ENCODE peak calls at places on chromosomes 2 and 18, in four cellular contexts. X is PC-3, D is thoracic aorta, C is MCF 10A. U is an unnamed sample.
A peak's percentile ranks its signal among the peaks of the same experiment; 100 is the strongest.

GRCh38 chr2:9552491-9553178 is 3.0 kb downstream of the ADAM17 start:
- DNase-seq in X (peak; percentile 87), D (no peak), C (peak; percentile 87), U (no peak)

GRCh38 chr18:44754567-44754966 is 73.9 kb downstream of the SETBP1 start:
- DNase-seq in X (no peak), D (no peak), C (no peak), U (no peak)

GRCh38 chr2:238255146-238255545 is 15.3 kb upstream of the HES6 start:
- DNase-seq in X (no peak), D (no peak), C (no peak), U (no peak)

GRCh38 chr2:69604844-69605243 is 38.7 kb downstream of the AAK1 start:
- DNase-seq in X (no peak), D (no peak), C (no peak), U (no peak)

GRCh38 chr2:949384-949893 is 1.2 kb upstream of the SNTG2 start:
- DNase-seq in X (no peak), D (no peak), C (no peak), U (no peak)

GRCh38 chr2:178270338-178270737 is 76.0 kb downstream of the OSBPL6 start:
- DNase-seq in X (no peak), D (no peak), C (no peak), U (no peak)

GRCh38 chr2:101478561-101479001 is 3.7 kb upstream of the RFX8 start:
- DNase-seq in X (no peak), D (no peak), C (peak; percentile 13), U (no peak)

GRCh38 chr2:64419591-64420165 is 34.3 kb upstream of the LGALSL start:
- DNase-seq in X (no peak), D (no peak), C (peak; percentile 45), U (no peak)

GRCh38 chr2:36707050-36707449 is 10.5 kb downstream of the VIT start:
- DNase-seq in X (peak; percentile 66), D (no peak), C (peak; percentile 57), U (no peak)

GRCh38 chr18:37286801-37287200 is 278.8 kb downstream of the CELF4 start:
- DNase-seq in X (no peak), D (no peak), C (no peak), U (no peak)

GRCh38 chr18:37280701-37281100 is 284.9 kb downstream of the CELF4 start:
- DNase-seq in X (no peak), D (no peak), C (no peak), U (no peak)

GRCh38 chr18:37284260-37284659 is 281.3 kb downstream of the CELF4 start:
- DNase-seq in X (no peak), D (no peak), C (no peak), U (no peak)

GRCh38 chr18:37277753-37278152 is 287.8 kb downstream of the CELF4 start:
- DNase-seq in X (no peak), D (no peak), C (no peak), U (no peak)

DNA sequence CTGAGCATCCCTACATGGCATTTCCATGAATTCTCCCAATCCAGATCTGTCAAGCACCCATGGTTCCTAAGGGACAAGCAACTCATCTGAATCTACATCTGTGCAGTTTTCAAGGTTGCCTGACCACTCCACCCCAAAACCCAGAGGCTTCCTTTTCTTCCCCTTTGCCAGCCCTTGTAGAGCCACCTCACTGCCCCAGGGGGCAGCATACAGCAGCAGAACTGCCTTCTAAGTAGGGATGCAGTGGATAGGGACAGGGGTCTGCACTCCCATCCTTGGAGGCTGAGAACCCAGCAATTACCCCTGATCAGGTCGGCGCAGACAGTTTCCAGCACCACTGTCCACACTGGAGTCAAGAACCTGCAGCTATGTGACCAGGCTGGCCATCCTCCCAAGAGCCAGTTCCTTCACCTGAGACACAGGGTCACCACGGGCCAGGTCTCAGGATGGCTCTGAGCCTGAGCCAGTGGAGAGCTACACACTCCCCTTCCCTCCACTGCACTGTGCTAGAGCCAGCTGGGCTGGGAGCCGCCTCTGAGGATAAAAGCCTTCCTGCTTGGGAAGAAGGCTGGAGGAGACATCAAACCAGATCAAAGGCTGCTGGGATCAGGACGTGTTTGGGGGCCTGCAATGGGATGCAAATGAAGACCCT is 283.1 kb downstream of the CELF4 start:
- DNase-seq in X (peak; percentile 1), D (no peak), C (no peak), U (no peak)
- TF ChIP-seq CTCF in X (peak; percentile 48), D (no peak), C (peak; percentile 14), U (no peak)

GRCh38 chr2:65710779-65711295 is 278.4 kb upstream of the SPRED2 start:
- DNase-seq in X (peak; percentile 65), D (no peak), C (peak; percentile 43), U (no peak)
- TF ChIP-seq CTCF in X (peak; percentile 79), D (no peak), C (no peak), U (no peak)

GRCh38 chr2:176268976-176269318 is 295 bp upstream of the MTX2 start:
- DNase-seq in X (no peak), D (no peak), C (no peak), U (no peak)

GRCh38 chr2:176272870-176273269 is 3.6 kb downstream of the MTX2 start:
- DNase-seq in X (no peak), D (no peak), C (no peak), U (no peak)

GRCh38 chr2:176270100-176270750 is 983 bp downstream of the MTX2 start:
- DNase-seq in X (peak; percentile 36), D (no peak), C (no peak), U (no peak)

GRCh38 chr2:176269319-176270099 is at the start of gene MTX2:
- DNase-seq in X (peak; percentile 76), D (peak; percentile 7), C (peak; percentile 79), U (peak; percentile 49)
- TF ChIP-seq CTCF in X (no peak), D (no peak), C (peak; percentile 11), U (no peak)

GRCh38 chr2:14907014-14907612 is 274.6 kb downstream of the LRATD1 start:
- DNase-seq in X (peak; percentile 33), D (no peak), C (peak; percentile 27), U (no peak)
- TF ChIP-seq CTCF in X (peak; percentile 65), D (no peak), C (no peak), U (no peak)

DNA sequence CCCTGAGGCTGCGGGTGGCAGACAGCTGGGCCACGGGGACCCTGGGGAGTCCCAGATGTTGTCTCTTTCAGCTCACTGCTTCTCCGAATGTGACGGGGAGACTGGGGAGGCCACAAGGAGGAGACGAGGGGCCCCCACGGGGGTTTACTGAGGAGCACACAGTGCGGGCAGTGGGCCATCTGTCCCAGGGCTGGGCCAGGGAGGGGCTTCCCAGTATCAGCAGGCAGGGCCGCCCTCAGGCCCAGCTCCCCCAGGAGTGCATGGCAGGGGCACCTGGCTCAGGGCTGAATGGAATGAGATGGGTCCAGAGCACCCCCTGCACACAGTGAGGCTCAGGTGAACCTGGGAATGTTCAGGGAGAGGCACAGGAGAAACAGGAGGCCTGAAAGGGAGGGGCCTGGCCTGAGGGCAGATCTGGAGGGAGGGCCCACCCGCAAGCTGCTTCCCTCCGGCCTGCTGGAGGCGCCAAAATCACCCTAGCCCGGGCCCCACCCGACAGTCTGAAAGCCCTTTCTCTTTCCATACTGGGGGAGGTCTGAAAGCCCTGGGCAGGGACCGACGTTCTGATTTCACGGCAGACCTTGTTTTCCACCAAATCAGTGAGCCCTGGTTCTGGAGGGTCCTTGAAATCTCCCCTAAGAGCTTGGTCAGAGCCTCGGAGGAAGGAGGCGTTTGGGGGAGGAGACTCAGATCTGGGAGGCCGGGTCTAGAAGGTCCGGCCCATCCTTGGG is 35.5 kb upstream of the PTMA start:
- DNase-seq in X (no peak), D (no peak), C (peak; percentile 53), U (no peak)
- TF ChIP-seq CTCF in X (peak; percentile 34), D (no peak), C (no peak), U (no peak)

U was measured in omental fat pad.